ENCODE peak calls at places on chromosomes 12 and 14, in eight cellular contexts. D, Z, K, A, F, B, C and X are unnamed samples.

GRCh38 chr12:47801170-47801903 is 18.4 kb downstream of the HDAC7 start:
- DNase-seq in D (no peak), Z (no peak), K (no peak), A (peak), F (no peak), B (peak), C (no peak), X (no peak)

GRCh38 chr14:102225386-102225785 is 79.6 kb downstream of the MOK start:
- DNase-seq in D (no peak), Z (no peak), K (no peak), A (no peak), F (no peak), B (no peak), C (no peak), X (no peak)

GRCh38 chr12:26629864-26630263 is 203.1 kb downstream of the ITPR2 start:
- DNase-seq in D (no peak), Z (no peak), K (no peak), A (no peak), F (no peak), B (peak), C (no peak), X (no peak)

GRCh38 chr14:94775082-94775874 is 5.4 kb upstream of the GSC start:
- DNase-seq in D (no peak), Z (no peak), K (no peak), A (no peak), F (no peak), B (peak), C (no peak), X (no peak)

GRCh38 chr14:74976264-74977113 is 21.1 kb upstream of the PGF start:
- DNase-seq in D (no peak), Z (no peak), K (no peak), A (no peak), F (no peak), B (no peak), C (no peak), X (no peak)

GRCh38 chr12:87756111-87756510 is 273.1 kb downstream of the C12orf50 start:
- DNase-seq in D (no peak), Z (no peak), K (no peak), A (no peak), F (no peak), B (no peak), C (no peak), X (no peak)

GRCh38 chr12:6863586-6864321 is 3.6 kb upstream of the TPI1 start:
- DNase-seq in D (no peak), Z (no peak), K (no peak), A (no peak), F (no peak), B (no peak), C (no peak), X (no peak)

GRCh38 chr12:28536088-28536487 is 345.8 kb downstream of the CCDC91 start:
- DNase-seq in D (peak), Z (no peak), K (no peak), A (no peak), F (no peak), B (no peak), C (no peak), X (no peak)

GRCh38 chr12:45725631-45726593 is 3.6 kb upstream of the ARID2 start:
- DNase-seq in D (no peak), Z (peak), K (no peak), A (no peak), F (peak), B (peak), C (no peak), X (no peak)

GRCh38 chr12:29546000-29546399 is 48.5 kb upstream of the OVCH1 start:
- DNase-seq in D (no peak), Z (no peak), K (no peak), A (no peak), F (no peak), B (no peak), C (no peak), X (no peak)

GRCh38 chr12:81992461-81992860 is 233.3 kb upstream of the PPFIA2 start:
- DNase-seq in D (peak), Z (no peak), K (peak), A (no peak), F (no peak), B (peak), C (peak), X (no peak)

GRCh38 chr12:29533815-29534489 is 36.5 kb upstream of the OVCH1 start:
- DNase-seq in D (no peak), Z (no peak), K (no peak), A (no peak), F (no peak), B (no peak), C (no peak), X (no peak)

GRCh38 chr12:93727195-93727811 is 50.1 kb downstream of the CRADD start:
- DNase-seq in D (no peak), Z (no peak), K (no peak), A (no peak), F (no peak), B (no peak), C (peak), X (peak)

GRCh38 chr12:50174971-50175715 is 8.0 kb upstream of the CERS5 start:
- DNase-seq in D (peak), Z (peak), K (peak), A (peak), F (peak), B (peak), C (no peak), X (no peak)

GRCh38 chr14:41549821-41550597 is 56.7 kb upstream of the LRFN5 start:
- DNase-seq in D (no peak), Z (no peak), K (no peak), A (no peak), F (no peak), B (no peak), C (no peak), X (no peak)

GRCh38 chr14:50906326-50906725 is 34.5 kb downstream of the ABHD12B start:
- DNase-seq in D (no peak), Z (no peak), K (no peak), A (no peak), F (no peak), B (no peak), C (no peak), X (no peak)

GRCh38 chr14:101584049-101584859 is 23.0 kb downstream of the DIO3 start:
- DNase-seq in D (no peak), Z (peak), K (no peak), A (no peak), F (no peak), B (no peak), C (no peak), X (no peak)

GRCh38 chr12:56080556-56081138 is 682 bp downstream of the ERBB3 start:
- DNase-seq in D (no peak), Z (peak), K (no peak), A (peak), F (peak), B (no peak), C (peak), X (no peak)
- TF ChIP-seq CTCF in D (no peak), Z (no peak), K (no peak), A (no peak), F (peak), B (no peak), C (no peak), X (no peak)

GRCh38 chr12:67991158-67991557 is 1.9 kb downstream of the IFNG-AS1 start:
- DNase-seq in D (no peak), Z (no peak), K (no peak), A (no peak), F (no peak), B (no peak), C (no peak), X (no peak)
- TF ChIP-seq POLR2AphosphoS5 in D (no peak), Z (no peak), K (no peak), A (no peak), F (no peak), B (no peak), C (no peak), X (no peak)

GRCh38 chr14:76922092-76922491 is 95.9 kb downstream of the LRRC74A start:
- DNase-seq in D (no peak), Z (no peak), K (no peak), A (no peak), F (no peak), B (no peak), C (no peak), X (no peak)
- H3K27ac ChIP-seq in D (no peak), Z (no peak), K (no peak), A (no peak), F (no peak), B (no peak), C (no peak), X (no peak)

DNA sequence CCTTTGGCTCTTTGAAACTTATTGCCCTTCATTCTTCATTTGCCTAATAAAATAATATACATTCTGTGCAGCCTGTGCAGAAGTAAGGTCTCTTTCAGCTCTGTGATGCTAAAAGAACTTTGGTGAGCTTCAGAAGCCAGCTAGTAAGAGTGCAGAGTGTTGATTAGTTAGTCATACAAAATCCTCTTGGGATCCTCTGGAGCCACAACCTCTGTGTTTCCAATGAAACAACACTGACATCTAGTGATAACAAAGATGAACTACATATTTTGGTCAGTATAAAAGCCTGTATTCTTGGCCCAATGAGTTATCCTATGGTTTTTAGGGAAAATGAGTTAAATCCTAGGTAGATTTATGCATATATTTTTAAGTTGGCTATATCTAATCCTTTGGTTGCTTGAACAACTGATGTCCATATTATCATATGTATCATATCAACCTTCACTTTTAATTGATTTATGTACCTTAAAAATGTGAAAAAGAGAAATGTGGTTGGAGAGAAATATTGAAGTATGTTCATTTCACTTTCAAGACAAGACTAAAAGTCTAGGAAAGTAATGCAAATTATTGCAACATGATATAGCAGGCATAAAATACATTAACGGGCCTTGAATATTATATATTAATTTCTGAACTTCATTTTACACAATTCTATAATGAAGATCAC is 158.4 kb downstream of the KLHL28 start:
- DNase-seq in D (no peak), Z (peak), K (peak), A (no peak), F (peak), B (peak), C (no peak), X (no peak)
- TF ChIP-seq CTCF in D (peak), Z (peak), K (peak), A (peak), F (peak), B (peak), C (no peak), X (peak)

GRCh38 chr14:89956294-89957009 is 725 bp downstream of the TDP1 start:
- DNase-seq in D (peak), Z (peak), K (peak), A (peak), F (peak), B (peak), C (peak), X (peak)
- TF ChIP-seq POLR2AphosphoS5 in D (peak), Z (no peak), K (no peak), A (peak), F (no peak), B (peak), C (peak), X (peak)

GRCh38 chr12:108128221-108129016 is 669 bp upstream of the WSCD2 start:
- DNase-seq in D (no peak), Z (no peak), K (no peak), A (no peak), F (no peak), B (no peak), C (no peak), X (no peak)

GRCh38 chr12:108126212-108126611 is 2.9 kb upstream of the WSCD2 start:
- DNase-seq in D (no peak), Z (no peak), K (no peak), A (no peak), F (no peak), B (no peak), C (no peak), X (no peak)

GRCh38 chr12:108129017-108129812 is at the start of gene WSCD2:
- DNase-seq in D (peak), Z (peak), K (peak), A (peak), F (peak), B (no peak), C (peak), X (peak)

GRCh38 chr12:108126990-108127468 is 2.1 kb upstream of the WSCD2 start:
- DNase-seq in D (no peak), Z (no peak), K (no peak), A (no peak), F (no peak), B (no peak), C (no peak), X (peak)

GRCh38 chr12:108127654-108128053 is 1.4 kb upstream of the WSCD2 start:
- DNase-seq in D (no peak), Z (no peak), K (no peak), A (no peak), F (no peak), B (no peak), C (no peak), X (no peak)
- H3K27ac ChIP-seq in D (no peak), Z (peak), K (no peak), A (no peak), F (no peak), B (no peak), C (no peak), X (peak)

DNA sequence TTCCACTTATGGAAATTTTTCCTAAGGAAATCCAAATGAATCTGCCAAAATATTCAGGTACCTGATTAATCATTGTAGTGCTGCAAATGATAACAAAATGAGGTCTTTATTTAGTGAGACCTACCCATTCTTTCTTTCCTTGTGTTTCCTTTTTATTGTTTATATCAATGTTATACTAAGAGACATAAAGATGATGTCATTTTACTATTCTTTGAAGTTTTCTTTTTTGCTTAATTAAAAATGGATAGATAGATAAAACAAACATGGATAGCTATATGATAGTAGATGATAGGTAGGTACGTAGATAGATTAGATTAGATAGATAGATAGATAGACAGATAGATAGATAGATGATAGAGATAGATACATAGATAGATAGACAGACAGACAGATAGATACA is 669.5 kb upstream of the TBX3 start:
- DNase-seq in D (no peak), Z (no peak), K (no peak), A (no peak), F (no peak), B (no peak), C (no peak), X (no peak)
- TF ChIP-seq CTCF in D (no peak), Z (no peak), K (no peak), A (no peak), F (no peak), B (no peak), C (no peak), X (no peak)

GRCh38 chr12:65876898-65877721 is 52.8 kb downstream of the HMGA2 start:
- DNase-seq in D (no peak), Z (no peak), K (no peak), A (no peak), F (peak), B (peak), C (peak), X (no peak)
- TF ChIP-seq POLR2AphosphoS5 in D (no peak), Z (no peak), K (no peak), A (no peak), F (no peak), B (peak), C (peak), X (no peak)

GRCh38 chr12:13197526-13198141 is 1.1 kb downstream of the EMP1 start:
- DNase-seq in D (no peak), Z (no peak), K (no peak), A (no peak), F (no peak), B (no peak), C (no peak), X (peak)

GRCh38 chr12:13198240-13198639 is 1.7 kb downstream of the EMP1 start:
- DNase-seq in D (no peak), Z (no peak), K (no peak), A (no peak), F (no peak), B (no peak), C (no peak), X (no peak)

GRCh38 chr12:13196302-13196921 is at the start of gene EMP1:
- DNase-seq in D (peak), Z (no peak), K (peak), A (peak), F (peak), B (peak), C (peak), X (peak)

GRCh38 chr12:13200841-13201240 is 4.3 kb downstream of the EMP1 start:
- DNase-seq in D (no peak), Z (no peak), K (no peak), A (no peak), F (no peak), B (no peak), C (no peak), X (no peak)

DNA sequence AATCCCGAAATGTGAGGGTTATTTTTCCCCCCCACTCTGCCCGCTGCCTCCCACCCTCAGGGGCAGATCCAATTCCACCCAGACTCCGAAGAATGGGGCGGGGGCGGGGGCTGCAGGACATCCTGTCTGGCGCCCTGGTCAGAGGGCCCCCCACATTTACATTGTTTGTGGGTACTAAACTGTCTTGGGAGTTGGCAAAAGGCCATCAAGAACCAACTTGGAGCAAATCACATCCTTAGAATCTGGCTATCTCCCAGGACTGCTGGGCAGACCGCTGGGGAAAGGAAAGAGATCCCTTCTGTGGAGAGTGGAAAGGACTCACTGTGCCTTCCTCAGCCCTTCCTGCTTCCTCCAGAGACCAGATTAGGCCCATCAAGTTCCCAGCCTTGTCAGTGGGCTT is 2.4 kb downstream of the EMP1 start:
- DNase-seq in D (no peak), Z (no peak), K (no peak), A (no peak), F (no peak), B (peak), C (no peak), X (no peak)
- H3K27ac ChIP-seq in D (no peak), Z (no peak), K (no peak), A (peak), F (no peak), B (peak), C (peak), X (peak)